ENCODE peak calls at places on chromosomes 4 and X, in six cellular contexts. One of them, this sample, is unnamed.

GRCh38 chr4:41294445-41295062 is 37.8 kb downstream of the UCHL1 start:
- DNase-seq in lower leg skin: no peak
- DNase-seq in stimulated activated CD4-positive, alpha-beta T cell treated with anti-CD3 and anti-CD28 coated beads, Interleukin-4, amount 100 ng/mL, for 4 hours: no peak
- DNase-seq in amygdala: no peak
- DNase-seq in GM19239: no peak
- DNase-seq in CMK: no peak
- DNase-seq in this sample: no peak

GRCh38 chr4:24878256-24879016 is 34.4 kb downstream of the CCDC149 start:
- DNase-seq in CMK: no peak
- DNase-seq in GM19239: no peak
- DNase-seq in lower leg skin: no peak
- DNase-seq in amygdala: no peak
- DNase-seq in stimulated activated CD4-positive, alpha-beta T cell treated with anti-CD3 and anti-CD28 coated beads, Interleukin-4, amount 100 ng/mL, for 4 hours: no peak
- DNase-seq in this sample: no peak

GRCh38 chr4:28229092-28229491 is 1368.5 kb downstream of the STIM2 start:
- DNase-seq in CMK: no peak
- DNase-seq in stimulated activated CD4-positive, alpha-beta T cell treated with anti-CD3 and anti-CD28 coated beads, Interleukin-4, amount 100 ng/mL, for 4 hours: no peak
- DNase-seq in amygdala: no peak
- DNase-seq in lower leg skin: no peak
- DNase-seq in GM19239: no peak
- DNase-seq in this sample: no peak

GRCh38 chr4:84634961-84635360 is 52.0 kb downstream of the CDS1 start:
- DNase-seq in lower leg skin: no peak
- DNase-seq in GM19239: no peak
- DNase-seq in CMK: no peak
- DNase-seq in amygdala: no peak
- DNase-seq in stimulated activated CD4-positive, alpha-beta T cell treated with anti-CD3 and anti-CD28 coated beads, Interleukin-4, amount 100 ng/mL, for 4 hours: no peak
- DNase-seq in this sample: no peak

GRCh38 chr4:107862658-107863057 is 37.9 kb downstream of the SGMS2 start:
- DNase-seq in amygdala: no peak
- DNase-seq in GM19239: no peak
- DNase-seq in lower leg skin: peak; percentile 23
- DNase-seq in CMK: no peak
- DNase-seq in stimulated activated CD4-positive, alpha-beta T cell treated with anti-CD3 and anti-CD28 coated beads, Interleukin-4, amount 100 ng/mL, for 4 hours: no peak
- DNase-seq in this sample: no peak

GRCh38 chr4:182141046-182141445 is 102.2 kb upstream of the TENM3 start:
- DNase-seq in stimulated activated CD4-positive, alpha-beta T cell treated with anti-CD3 and anti-CD28 coated beads, Interleukin-4, amount 100 ng/mL, for 4 hours: no peak
- DNase-seq in GM19239: no peak
- DNase-seq in amygdala: no peak
- DNase-seq in lower leg skin: no peak
- DNase-seq in CMK: no peak
- DNase-seq in this sample: no peak

GRCh38 chrX:49220100-49220499 is 13.0 kb downstream of the CACNA1F start:
- DNase-seq in CMK: no peak
- DNase-seq in stimulated activated CD4-positive, alpha-beta T cell treated with anti-CD3 and anti-CD28 coated beads, Interleukin-4, amount 100 ng/mL, for 4 hours: no peak
- DNase-seq in amygdala: no peak
- DNase-seq in lower leg skin: no peak
- DNase-seq in GM19239: no peak
- DNase-seq in this sample: no peak

GRCh38 chrX:107324493-107325310 is 118.3 kb downstream of the DNAAF6 start:
- DNase-seq in CMK: no peak
- DNase-seq in lower leg skin: no peak
- DNase-seq in stimulated activated CD4-positive, alpha-beta T cell treated with anti-CD3 and anti-CD28 coated beads, Interleukin-4, amount 100 ng/mL, for 4 hours: no peak
- DNase-seq in GM19239: no peak
- DNase-seq in amygdala: peak; percentile 10
- DNase-seq in this sample: no peak

GRCh38 chrX:110086162-110086915 is 83.4 kb downstream of the TMEM164 start:
- DNase-seq in CMK: no peak
- DNase-seq in lower leg skin: no peak
- DNase-seq in GM19239: no peak
- DNase-seq in amygdala: no peak
- DNase-seq in stimulated activated CD4-positive, alpha-beta T cell treated with anti-CD3 and anti-CD28 coated beads, Interleukin-4, amount 100 ng/mL, for 4 hours: no peak
- DNase-seq in this sample: no peak

GRCh38 chrX:104098151-104098808 is 14.0 kb upstream of the ZCCHC18 start:
- DNase-seq in CMK: no peak
- DNase-seq in lower leg skin: peak; percentile 24
- DNase-seq in stimulated activated CD4-positive, alpha-beta T cell treated with anti-CD3 and anti-CD28 coated beads, Interleukin-4, amount 100 ng/mL, for 4 hours: peak; percentile 10
- DNase-seq in GM19239: no peak
- DNase-seq in amygdala: no peak
- DNase-seq in this sample: no peak

GRCh38 chrX:147485207-147485606 is 426.5 kb upstream of the FMR1 start:
- DNase-seq in lower leg skin: no peak
- DNase-seq in amygdala: no peak
- DNase-seq in CMK: no peak
- DNase-seq in stimulated activated CD4-positive, alpha-beta T cell treated with anti-CD3 and anti-CD28 coated beads, Interleukin-4, amount 100 ng/mL, for 4 hours: no peak
- DNase-seq in GM19239: no peak
- DNase-seq in this sample: no peak

GRCh38 chr4:154014401-154015105 is 225.7 kb upstream of the SFRP2 start:
- DNase-seq in GM19239: no peak
- DNase-seq in stimulated activated CD4-positive, alpha-beta T cell treated with anti-CD3 and anti-CD28 coated beads, Interleukin-4, amount 100 ng/mL, for 4 hours: no peak
- DNase-seq in CMK: no peak
- DNase-seq in amygdala: no peak
- DNase-seq in lower leg skin: no peak
- DNase-seq in this sample: no peak

GRCh38 chr4:8599657-8600056 is 7.1 kb downstream of the CPZ start:
- DNase-seq in lower leg skin: no peak
- DNase-seq in GM19239: no peak
- DNase-seq in stimulated activated CD4-positive, alpha-beta T cell treated with anti-CD3 and anti-CD28 coated beads, Interleukin-4, amount 100 ng/mL, for 4 hours: no peak
- DNase-seq in amygdala: no peak
- DNase-seq in CMK: no peak
- DNase-seq in this sample: no peak

GRCh38 chrX:24341795-24342194 is 18.6 kb upstream of the SUPT20HL1 start:
- DNase-seq in CMK: no peak
- DNase-seq in GM19239: no peak
- DNase-seq in stimulated activated CD4-positive, alpha-beta T cell treated with anti-CD3 and anti-CD28 coated beads, Interleukin-4, amount 100 ng/mL, for 4 hours: no peak
- DNase-seq in amygdala: no peak
- DNase-seq in lower leg skin: no peak
- DNase-seq in this sample: no peak

GRCh38 chrX:8663325-8663724 is 68.6 kb downstream of the ANOS1 start:
- DNase-seq in GM19239: no peak
- DNase-seq in lower leg skin: no peak
- DNase-seq in CMK: no peak
- DNase-seq in stimulated activated CD4-positive, alpha-beta T cell treated with anti-CD3 and anti-CD28 coated beads, Interleukin-4, amount 100 ng/mL, for 4 hours: no peak
- DNase-seq in amygdala: no peak
- DNase-seq in this sample: no peak

GRCh38 chr4:56786955-56787354 is 34.5 kb downstream of the SPINK2 start:
- DNase-seq in GM19239: no peak
- DNase-seq in lower leg skin: no peak
- DNase-seq in stimulated activated CD4-positive, alpha-beta T cell treated with anti-CD3 and anti-CD28 coated beads, Interleukin-4, amount 100 ng/mL, for 4 hours: no peak
- DNase-seq in amygdala: no peak
- DNase-seq in CMK: peak; percentile 26
- DNase-seq in this sample: no peak

GRCh38 chrX:20547649-20548051 is 280.9 kb upstream of the RPS6KA3 start:
- DNase-seq in stimulated activated CD4-positive, alpha-beta T cell treated with anti-CD3 and anti-CD28 coated beads, Interleukin-4, amount 100 ng/mL, for 4 hours: no peak
- DNase-seq in CMK: no peak
- DNase-seq in GM19239: no peak
- DNase-seq in amygdala: no peak
- DNase-seq in lower leg skin: no peak
- DNase-seq in this sample: no peak

GRCh38 chrX:105765691-105766090 is 56.6 kb upstream of the NRK start:
- DNase-seq in stimulated activated CD4-positive, alpha-beta T cell treated with anti-CD3 and anti-CD28 coated beads, Interleukin-4, amount 100 ng/mL, for 4 hours: no peak
- DNase-seq in CMK: no peak
- DNase-seq in amygdala: no peak
- DNase-seq in lower leg skin: no peak
- DNase-seq in GM19239: no peak
- DNase-seq in this sample: no peak

This sample was measured in GM12892.